ENCODE peak calls at places on chromosome 14, in ten cellular contexts. V, F, S, J, R, B, P, T, K and L are unnamed samples.
A peak's percentile ranks its signal among the peaks of the same experiment; 100 is the strongest.

GRCh38 chr14:105889666-105890473 is 363.5 kb downstream of the TMEM121 start:
- DNase-seq in J (no peak), S (peak; percentile 2), B (no peak), K (no peak), T (no peak), F (no peak), P (peak; percentile 35), R (peak; percentile 48), V (peak; percentile 67), L (peak; percentile 9)

GRCh38 chr14:102181187-102181586 is 41.5 kb downstream of the WDR20 start:
- DNase-seq in F (no peak), S (no peak), K (no peak), B (no peak), J (no peak), P (no peak), T (no peak), V (no peak), R (no peak), L (no peak)

GRCh38 chr14:23159516-23159915 is 23.9 kb downstream of the SLC7A8 start:
- DNase-seq in R (no peak), F (no peak), P (no peak), J (no peak), S (no peak), B (no peak), K (no peak), T (no peak), V (no peak), L (no peak)

GRCh38 chr14:75702606-75703261 is 41.7 kb downstream of the TTLL5 start:
- DNase-seq in S (no peak), K (no peak), F (no peak), J (no peak), T (no peak), B (no peak), R (no peak), P (no peak), V (no peak), L (no peak)

GRCh38 chr14:21057803-21058675 is at the start of gene RNASE8:
- DNase-seq in T (no peak), K (no peak), R (no peak), S (no peak), B (no peak), V (no peak), F (no peak), P (no peak), J (no peak), L (no peak)

GRCh38 chr14:33931439-33931838 is 19.4 kb downstream of the EGLN3 start:
- DNase-seq in F (no peak), P (no peak), K (no peak), B (no peak), R (no peak), S (no peak), J (no peak), V (no peak), T (no peak), L (no peak)

GRCh38 chr14:21055473-21056117 is 2.0 kb upstream of the RNASE8 start:
- DNase-seq in F (no peak), S (no peak), K (no peak), J (no peak), R (no peak), T (peak; percentile 96), V (no peak), B (no peak), P (no peak), L (no peak)

GRCh38 chr14:105168496-105168978 is at the start of gene JAG2:
- DNase-seq in B (no peak), F (peak; percentile 69), R (no peak), S (no peak), T (no peak), K (no peak), P (peak; percentile 91), J (peak; percentile 67), V (no peak), L (no peak)

GRCh38 chr14:54829486-54830224 is 73.0 kb downstream of the GCH1 start:
- DNase-seq in J (no peak), B (no peak), R (no peak), S (no peak), K (no peak), F (no peak), P (no peak), V (no peak), T (no peak), L (no peak)

GRCh38 chr14:54823757-54824549 is 78.7 kb downstream of the GCH1 start:
- DNase-seq in K (no peak), V (no peak), S (no peak), R (no peak), T (no peak), F (no peak), B (no peak), J (no peak), P (no peak), L (no peak)

GRCh38 chr14:54830650-54831049 is 72.0 kb downstream of the GCH1 start:
- DNase-seq in S (no peak), K (no peak), F (no peak), J (no peak), B (no peak), P (no peak), T (no peak), V (no peak), R (no peak), L (no peak)

GRCh38 chr14:54822685-54823084 is 79.9 kb downstream of the GCH1 start:
- DNase-seq in R (no peak), F (no peak), K (no peak), T (no peak), J (no peak), V (no peak), S (no peak), P (no peak), B (no peak), L (no peak)

GRCh38 chr14:54828031-54828430 is 74.6 kb downstream of the GCH1 start:
- DNase-seq in P (no peak), R (no peak), J (no peak), F (no peak), V (no peak), T (no peak), B (no peak), K (no peak), S (no peak), L (no peak)
- TF ChIP-seq EP300 in P (no peak), R (no peak), J (no peak), F (no peak), V (no peak), T (no peak), B (no peak), K (no peak), S (no peak), L (no peak)

DNA sequence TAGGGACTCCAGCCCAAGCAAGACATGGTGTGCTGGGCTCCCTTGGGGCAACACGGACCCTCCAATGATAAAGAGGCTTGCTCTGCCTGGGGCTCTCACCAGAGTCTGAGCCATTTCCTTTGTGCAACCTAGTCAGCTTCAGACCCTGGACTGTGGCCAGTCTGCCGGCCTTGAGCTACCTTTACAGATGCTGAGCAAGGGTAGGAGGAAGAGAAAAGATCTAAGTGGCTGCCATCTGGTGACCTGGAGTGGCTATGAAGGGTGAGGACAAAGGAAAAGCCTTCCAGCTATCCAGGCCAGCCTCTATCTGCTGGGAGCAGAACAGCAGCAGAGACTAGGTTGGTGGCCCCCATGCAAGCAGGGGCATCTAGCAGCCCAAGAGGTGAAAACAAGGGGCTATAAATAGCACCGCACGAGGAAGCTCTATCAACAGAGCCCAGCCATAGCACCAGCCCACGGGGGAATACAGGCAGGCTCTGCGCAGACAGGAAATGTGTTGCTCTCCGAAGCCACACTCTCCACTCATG is 230.1 kb downstream of the FOXN3 start:
- DNase-seq in P (no peak), K (no peak), T (no peak), R (no peak), V (no peak), F (no peak), S (peak; percentile 62), J (no peak), B (no peak), L (no peak)
- H3K27ac ChIP-seq in P (no peak overlapping the region), K (no peak overlapping the region), T (no peak overlapping the region), R (no peak overlapping the region), V (peak overlapping the region; percentile 79), F (no peak overlapping the region), S (no peak overlapping the region), J (no peak overlapping the region), B (no peak overlapping the region), L (no peak overlapping the region)

GRCh38 chr14:68977137-68977740 is 1.9 kb downstream of the ACTN1 start:
- DNase-seq in B (no peak), R (no peak), V (no peak), P (peak; percentile 45), F (no peak), K (no peak), T (peak; percentile 84), S (peak; percentile 46), J (no peak), L (no peak)

GRCh38 chr14:68979722-68980552 is 835 bp upstream of the ACTN1 start:
- DNase-seq in J (peak; percentile 54), T (no peak), P (peak; percentile 84), F (peak; percentile 59), R (peak; percentile 87), K (no peak), S (peak; percentile 67), B (no peak), V (peak; percentile 87), L (no peak)

GRCh38 chr14:68978550-68978911 is 571 bp downstream of the ACTN1 start:
- DNase-seq in B (no peak), S (peak; percentile 83), R (peak; percentile 88), F (peak; percentile 44), T (no peak), J (peak; percentile 76), P (peak; percentile 95), V (peak; percentile 86), K (no peak), L (peak; percentile 34)

GRCh38 chr14:68977741-68978549 is 1.2 kb downstream of the ACTN1 start:
- DNase-seq in F (peak; percentile 67), J (peak; percentile 44), T (no peak), S (peak; percentile 80), K (no peak), B (peak; percentile 96), R (peak; percentile 95), P (peak; percentile 89), V (no peak), L (peak; percentile 47)

DNA sequence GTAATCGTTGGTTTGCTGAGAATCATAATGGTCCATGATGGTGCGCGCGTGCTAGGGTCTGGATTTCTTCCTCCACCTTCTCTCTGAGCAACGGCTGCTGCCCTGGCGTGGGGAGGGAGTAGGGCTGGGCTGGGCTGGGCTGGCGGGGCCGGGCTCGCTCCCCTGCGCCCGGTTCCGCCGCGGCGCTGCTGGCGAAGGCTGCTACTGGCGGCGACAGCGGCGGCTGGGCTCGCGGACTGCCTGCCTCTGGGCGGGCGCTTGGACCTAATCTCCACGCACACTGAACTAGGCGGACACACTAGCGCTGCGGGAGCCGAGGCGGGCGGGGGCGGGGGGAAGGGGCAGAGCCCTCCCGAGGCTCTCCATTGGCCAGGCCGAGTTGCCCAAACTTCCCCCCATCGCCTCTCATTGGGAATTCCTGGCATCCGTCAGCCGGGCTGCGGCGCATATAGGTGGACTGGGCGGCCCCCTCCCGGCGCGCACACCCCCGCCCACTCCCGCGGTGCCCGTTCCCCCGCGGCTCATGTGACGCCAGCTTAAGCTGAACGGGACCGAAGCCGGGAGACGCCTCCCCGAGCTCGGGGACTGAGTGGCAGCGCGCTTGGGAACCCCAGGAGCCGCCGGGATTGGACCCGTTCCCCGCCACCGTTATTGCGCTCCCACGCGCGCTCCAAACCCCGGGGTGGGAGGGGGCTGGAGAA is at the start of gene ACTN1:
- DNase-seq in J (peak; percentile 94), S (peak; percentile 91), V (peak; percentile 94), K (peak; percentile 55), R (peak; percentile 99), F (peak; percentile 97), B (peak; percentile 98), T (peak; percentile 94), P (peak; percentile 96), L (peak; percentile 83)
- TF ChIP-seq POLR2A in J (peak; percentile 54), S (peak; percentile 65), V (peak; percentile 65), K (no peak), R (peak; percentile 88), F (peak; percentile 83), B (peak; percentile 93), T (peak; percentile 72), P (no peak), L (no peak)

GRCh38 chr14:32201196-32201815 is 539 bp upstream of the RNU6-7 start:
- DNase-seq in T (peak; percentile 98), B (peak; percentile 92), V (peak; percentile 82), K (no peak), F (peak; percentile 66), P (peak; percentile 89), S (peak; percentile 91), R (peak; percentile 90), J (peak; percentile 80), L (peak; percentile 60)
- TF ChIP-seq EP300 in T (no peak), B (no peak), V (no peak), K (peak; percentile 1), F (no peak), P (no peak), S (no peak), R (no peak), J (no peak), L (peak; percentile 46)